ENCODE peak calls at places on chromosomes 4 and X, in six cellular contexts. X, A, D, V, R and F are unnamed samples.

GRCh38 chr4:186018756-186019155 is 50.2 kb upstream of the TLR3 start:
- DNase-seq in X (no peak), D (no peak), R (no peak), V (no peak), A (no peak), F (no peak)

GRCh38 chrX:51420610-51421009 is 75.8 kb downstream of the NUDT11 start:
- DNase-seq in V (no peak), X (peak; percentile 71), R (peak; percentile 7), D (no peak), A (no peak), F (peak; percentile 29)

GRCh38 chrX:16946971-16947562 is 609 bp downstream of the REPS2 start:
- DNase-seq in V (peak; percentile 47), D (peak; percentile 80), R (no peak), A (no peak), X (no peak), F (no peak)

GRCh38 chr4:54228064-54228527 is 997 bp upstream of the PDGFRA start:
- DNase-seq in D (peak; percentile 92), A (peak; percentile 88), X (peak; percentile 91), R (no peak), V (peak; percentile 62), F (peak; percentile 46)

GRCh38 chr4:78627046-78627965 is 75.7 kb downstream of the ANXA3 start:
- DNase-seq in A (no peak), X (peak; percentile 64), V (no peak), R (no peak), D (no peak), F (peak; percentile 94)

GRCh38 chr4:41613362-41613761 is 75.4 kb downstream of the LIMCH1 start:
- DNase-seq in V (no peak), R (no peak), D (no peak), X (no peak), A (no peak), F (no peak)

GRCh38 chr4:158996669-158997074 is 106.2 kb upstream of the RAPGEF2 start:
- DNase-seq in A (no peak), X (peak; percentile 34), D (no peak), V (no peak), R (no peak), F (peak; percentile 99)

GRCh38 chr4:763922-764321 is 58.3 kb downstream of the PCGF3 start:
- DNase-seq in A (no peak), X (no peak), R (no peak), V (peak; percentile 28), D (peak; percentile 68), F (no peak)

GRCh38 chr4:173332021-173332487 is 2.1 kb downstream of the HMGB2 start:
- DNase-seq in D (no peak), X (no peak), R (no peak), V (no peak), A (no peak), F (peak; percentile 25)

GRCh38 chrX:23699636-23700194 is 32.4 kb downstream of the PRDX4 start:
- DNase-seq in D (no peak), V (no peak), A (no peak), R (no peak), X (peak; percentile 24), F (no peak)

GRCh38 chrX:23692166-23692565 is 24.9 kb downstream of the PRDX4 start:
- DNase-seq in D (no peak), R (no peak), X (no peak), A (no peak), V (no peak), F (no peak)

DNA sequence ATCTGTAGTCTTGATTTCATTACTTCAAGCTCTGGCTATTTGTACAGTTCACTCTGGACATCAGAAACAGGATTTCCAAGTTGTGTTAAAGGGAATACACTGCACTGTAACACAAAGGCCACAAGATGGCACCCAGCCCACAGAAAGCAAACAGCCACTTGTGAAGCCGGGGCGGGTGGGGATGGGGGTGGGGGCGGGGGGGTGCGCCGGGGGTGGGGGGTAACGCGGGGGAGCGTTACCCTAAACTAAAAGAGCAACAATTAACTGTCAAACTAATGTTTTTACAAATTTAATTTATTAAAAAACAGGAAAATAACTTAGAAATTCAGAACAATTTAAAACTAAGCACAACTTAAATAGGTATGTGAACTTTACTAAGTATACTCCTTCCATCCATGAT is 27.3 kb downstream of the PRDX4 start:
- DNase-seq in D (no peak), R (peak; percentile 37), A (no peak), V (peak; percentile 50), X (peak; percentile 82), F (peak; percentile 39)
- TF ChIP-seq CTCF in D (peak; percentile 66), R (peak; percentile 68), A (peak; percentile 39), V (peak; percentile 48), X (peak; percentile 81), F (peak; percentile 33)

GRCh38 chr4:55399581-55399980 is 3.8 kb downstream of the TMEM165 start:
- DNase-seq in D (no peak), A (no peak), X (no peak), V (no peak), R (no peak), F (no peak)

GRCh38 chr4:55397024-55397520 is 1.3 kb downstream of the TMEM165 start:
- DNase-seq in R (no peak), V (no peak), D (no peak), X (peak; percentile 18), A (no peak), F (no peak)

GRCh38 chr4:55398966-55399365 is 3.2 kb downstream of the TMEM165 start:
- DNase-seq in D (no peak), A (no peak), V (no peak), R (peak; percentile 36), X (no peak), F (no peak)

GRCh38 chr4:55397521-55398321 is 2.0 kb downstream of the TMEM165 start:
- DNase-seq in V (no peak), R (no peak), A (no peak), D (no peak), X (peak; percentile 28), F (peak; percentile 90)

DNA sequence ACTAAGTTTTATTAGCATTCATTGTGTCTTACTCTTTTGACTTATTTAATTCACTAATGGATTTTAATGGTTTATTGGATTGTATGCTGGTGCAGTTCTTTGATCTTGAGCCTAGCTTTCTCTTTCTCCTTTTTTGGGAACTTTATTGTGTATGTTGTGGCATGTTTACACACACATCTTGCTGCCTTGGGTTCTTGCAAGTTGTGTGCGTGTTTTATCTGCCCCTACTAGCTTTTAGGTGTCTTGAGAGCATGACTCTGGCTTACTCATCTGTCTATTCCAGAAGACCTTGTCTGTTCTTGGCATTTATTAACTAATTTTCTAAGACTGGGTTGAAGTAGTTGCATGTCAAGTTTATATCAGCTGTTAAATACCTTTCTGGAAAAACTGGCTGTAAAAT is 2.7 kb downstream of the TMEM165 start:
- DNase-seq in D (no peak), V (no peak), A (no peak), X (peak; percentile 37), R (no peak), F (peak; percentile 95)
- H3K4me3 ChIP-seq in D (peak overlapping the region; percentile 88), V (peak overlapping the region; percentile 69), A (peak overlapping the region; percentile 74), X (peak overlapping the region; percentile 58), R (peak overlapping the region; percentile 26), F (peak overlapping the region; percentile 82)

DNA sequence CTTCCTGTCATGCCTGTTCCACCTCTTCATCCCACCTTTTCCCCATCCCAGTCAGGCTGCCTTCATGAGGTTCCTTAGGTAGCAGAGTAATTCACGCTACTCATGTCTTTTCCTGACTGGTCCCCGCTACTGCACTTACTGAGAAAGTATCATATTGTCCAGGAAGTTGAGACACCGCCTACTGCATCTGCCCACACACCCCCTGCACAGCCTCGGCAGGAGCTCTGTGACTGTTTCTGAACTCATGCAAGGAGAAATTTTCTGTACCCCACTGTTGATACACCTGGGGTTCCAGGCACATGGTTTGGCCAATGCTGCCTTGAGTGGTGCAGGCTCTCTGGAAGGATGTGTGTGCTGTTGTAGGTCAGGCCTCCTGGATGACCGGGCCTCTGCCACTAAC is 39.6 kb downstream of the HADH start:
- DNase-seq in D (no peak), V (no peak), R (no peak), X (no peak), A (no peak), F (no peak)
- H3K36me3 ChIP-seq in D (peaks cover 16% of the 10 kb centered on the region), V (peaks cover 71% of the 10 kb centered on the region), R (peaks cover 79% of the 10 kb centered on the region), X (peaks cover 4% of the 10 kb centered on the region), A (peaks cover 99% of the 10 kb centered on the region), F (peaks cover 6% of the 10 kb centered on the region)

DNA sequence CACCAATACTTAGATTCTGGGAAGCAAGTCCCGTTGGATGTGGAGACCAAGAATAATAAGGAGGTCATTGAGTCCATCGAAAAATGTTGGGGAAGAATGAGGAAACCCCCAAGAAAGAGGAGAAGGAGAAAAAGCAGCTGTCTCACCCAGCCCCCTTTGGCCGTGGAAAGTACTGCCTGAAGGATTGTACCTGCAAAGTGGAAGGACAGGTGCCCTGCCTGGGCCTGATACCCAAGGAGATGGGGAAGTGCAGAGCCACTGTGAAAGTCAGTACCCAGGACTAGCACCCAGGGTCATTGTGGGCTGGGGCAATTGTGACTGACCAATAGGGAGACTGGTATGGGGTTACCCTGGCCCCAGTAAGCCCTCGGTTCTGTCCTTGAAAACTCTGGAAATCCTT is 13.8 kb upstream of the CFAP299 start:
- DNase-seq in X (no peak), R (no peak), A (no peak), D (no peak), V (no peak), F (no peak)
- TF ChIP-seq CTCF in X (no peak), R (no peak), A (no peak), D (no peak), V (no peak), F (no peak)

DNA sequence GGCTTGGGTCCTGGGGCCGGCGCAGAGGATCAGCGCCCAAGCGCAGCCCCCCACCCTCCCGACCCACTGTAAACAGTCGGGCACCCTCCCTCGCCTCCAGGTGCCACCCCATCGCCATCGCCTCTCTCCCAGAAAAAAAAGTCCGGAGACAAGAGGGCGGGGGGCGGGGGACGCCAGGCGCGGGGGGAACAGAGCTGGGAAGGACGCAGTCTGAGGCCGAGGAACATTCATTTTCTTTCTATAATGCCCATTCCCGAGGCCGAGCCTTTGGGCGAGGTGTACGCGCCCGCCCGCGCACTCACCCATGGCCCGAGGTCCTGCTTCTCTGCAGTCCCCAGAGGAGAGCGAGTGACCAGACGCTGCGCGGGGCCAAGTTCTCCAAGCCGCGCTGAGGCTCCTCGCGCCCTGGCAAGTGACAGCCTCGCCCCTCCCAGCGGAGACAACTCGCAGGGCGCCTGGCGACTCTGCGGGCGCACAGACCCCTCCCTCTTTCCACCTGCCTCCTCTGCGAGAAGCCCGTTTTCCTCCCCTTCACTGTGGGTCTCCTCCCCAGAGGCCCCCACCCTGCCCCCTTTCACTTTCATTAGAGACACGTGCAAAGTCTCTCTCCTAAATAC is 63.5 kb upstream of the WDR17 start:
- DNase-seq in X (peak; percentile 46), V (peak; percentile 66), D (peak; percentile 76), R (peak; percentile 86), A (peak; percentile 68), F (no peak)
- H3K4me3 ChIP-seq in X (peak overlapping the region; percentile 75), V (peak overlapping the region; percentile 62), D (peak overlapping the region; percentile 44), R (peak overlapping the region; percentile 65), A (peak overlapping the region; percentile 65), F (peak overlapping the region; percentile 24)